ENCODE peak calls at places on chromosomes 7 and 10, in ten cellular contexts. A is CD8-positive, alpha-beta T cell; M is neuronal stem cell; I is brain microvascular endothelial cell; D is ovary; F is H7; B is upper lobe of right lung; J is HAP-1; T is GM23338; Y is SJSA1. G is an unnamed sample. For H3K27me3, the result is how much of the 10 kb centered on the place peaks cover.

GRCh38 chr7:25894002-25894901 is 257.7 kb upstream of the NFE2L3 start:
- DNase-seq in D (no peak), F (peak), A (no peak), B (no peak), I (no peak), J (peak), M (no peak), T (peak), Y (no peak), G (no peak)

GRCh38 chr10:93921338-93921737 is 27.6 kb downstream of the SLC35G1 start:
- DNase-seq in F (peak), I (no peak), T (peak), A (no peak), Y (peak), D (no peak), M (no peak), J (no peak), B (no peak), G (no peak)

GRCh38 chr7:104838537-104839299 is 175.3 kb upstream of the KMT2E start:
- DNase-seq in A (no peak), M (no peak), F (no peak), Y (no peak), I (no peak), J (no peak), B (no peak), T (no peak), D (no peak), G (no peak)

GRCh38 chr10:107814865-107815487 is 650.5 kb upstream of the SORCS1 start:
- DNase-seq in B (no peak), T (peak), F (peak), A (no peak), Y (peak), D (no peak), M (peak), J (peak), I (peak), G (peak)

GRCh38 chr10:103869336-103869735 is 14.0 kb upstream of the SH3PXD2A start:
- DNase-seq in B (no peak), T (no peak), D (no peak), J (no peak), M (no peak), A (no peak), I (no peak), Y (no peak), F (no peak), G (no peak)

GRCh38 chr10:27223964-27224363 is 16.6 kb downstream of the ACBD5 start:
- DNase-seq in Y (no peak), A (peak), M (no peak), T (peak), F (no peak), J (peak), D (peak), B (no peak), I (peak), G (peak)

GRCh38 chr7:37943905-37944736 is 23.7 kb downstream of the EPDR1 start:
- DNase-seq in I (no peak), Y (no peak), A (no peak), D (no peak), F (no peak), M (no peak), J (no peak), B (no peak), T (no peak), G (no peak)

GRCh38 chr10:108783897-108784296 is 1139.4 kb downstream of the XPNPEP1 start:
- DNase-seq in I (peak), J (peak), A (no peak), M (peak), T (peak), D (no peak), F (no peak), B (no peak), Y (no peak), G (peak)

GRCh38 chr10:132364594-132364970 is 32.4 kb upstream of the PWWP2B start:
- DNase-seq in Y (no peak), T (no peak), A (no peak), J (no peak), B (peak), D (no peak), M (no peak), F (no peak), I (no peak), G (no peak)

GRCh38 chr7:4091767-4092166 is 590.3 kb upstream of the FOXK1 start:
- DNase-seq in F (no peak), D (no peak), M (no peak), A (no peak), J (no peak), Y (no peak), B (no peak), T (no peak), I (no peak), G (no peak)

GRCh38 chr10:119305860-119306513 is 98.6 kb downstream of the GRK5 start:
- DNase-seq in Y (peak), M (no peak), D (peak), B (no peak), I (peak), F (no peak), A (peak), T (no peak), J (no peak), G (peak)

GRCh38 chr7:20797174-20798080 is 10.7 kb upstream of the SP8 start:
- DNase-seq in I (no peak), D (no peak), J (no peak), F (peak), M (no peak), T (peak), Y (no peak), B (peak), A (no peak), G (no peak)

GRCh38 chr10:78741541-78741940 is 327.2 kb upstream of the ZMIZ1 start:
- DNase-seq in I (no peak), Y (no peak), D (no peak), T (no peak), M (no peak), A (no peak), B (no peak), J (no peak), F (no peak), G (no peak)

GRCh38 chr7:158392251-158392650 is 195.4 kb downstream of the PTPRN2 start:
- DNase-seq in M (no peak), F (no peak), A (no peak), J (no peak), D (no peak), Y (no peak), B (peak), T (no peak), I (no peak), G (no peak)

GRCh38 chr10:127441350-127442219 is 107.5 kb upstream of the NPS start:
- DNase-seq in I (no peak), D (peak), T (peak), F (peak), M (no peak), J (no peak), Y (no peak), A (no peak), B (peak), G (no peak)

GRCh38 chr10:78129211-78129610 is 95.5 kb downstream of the RPS24 start:
- DNase-seq in T (no peak), B (no peak), J (no peak), M (no peak), F (no peak), D (no peak), Y (no peak), I (no peak), A (no peak), G (no peak)

GRCh38 chr7:143395187-143396149 is 13.2 kb downstream of the EPHA1 start:
- DNase-seq in M (no peak), T (peak), B (peak), I (no peak), J (no peak), F (peak), A (no peak), Y (no peak), D (no peak), G (no peak)

GRCh38 chr7:153835712-153836265 is 216.4 kb upstream of the DPP6 start:
- DNase-seq in I (no peak), F (no peak), D (no peak), B (no peak), J (no peak), Y (no peak), M (no peak), A (no peak), T (no peak), G (no peak)

GRCh38 chr10:3472705-3473078 is 300.1 kb upstream of the PITRM1 start:
- DNase-seq in M (no peak), J (no peak), D (no peak), T (no peak), F (no peak), B (no peak), Y (no peak), I (no peak), A (no peak), G (no peak)

GRCh38 chr10:112467541-112468075 is 20.6 kb downstream of the VTI1A start:
- DNase-seq in I (no peak), J (peak), F (no peak), Y (no peak), B (no peak), D (no peak), T (no peak), A (no peak), M (no peak), G (no peak)

GRCh38 chr10:73209705-73210104 is 37.4 kb downstream of the DNAJC9 start:
- DNase-seq in F (no peak), J (no peak), A (no peak), B (no peak), M (no peak), Y (no peak), I (peak), D (no peak), T (no peak), G (no peak)

GRCh38 chr7:134562136-134562535 is 13.2 kb downstream of the AKR1B15 start:
- DNase-seq in J (no peak), A (peak), B (no peak), T (no peak), I (peak), D (no peak), Y (peak), M (no peak), F (no peak), G (no peak)

GRCh38 chr10:120479506-120479905 is 22.5 kb downstream of the PLPP4 start:
- DNase-seq in F (no peak), T (no peak), B (no peak), Y (peak), I (no peak), M (no peak), J (no peak), D (no peak), A (no peak), G (no peak)

GRCh38 chr7:20219062-20219445 is 1.9 kb upstream of the MACC1 start:
- DNase-seq in B (no peak), D (no peak), J (no peak), A (no peak), T (no peak), F (no peak), Y (no peak), M (no peak), I (no peak), G (no peak)

GRCh38 chr7:30921951-30922401 is 10.3 kb downstream of the AQP1 start:
- DNase-seq in M (no peak), A (no peak), T (no peak), B (peak), F (peak), J (no peak), Y (peak), D (peak), I (no peak), G (no peak)

GRCh38 chr10:70060389-70060788 is 7.7 kb downstream of the MACROH2A2 start:
- DNase-seq in D (no peak), Y (no peak), T (no peak), M (no peak), A (no peak), B (no peak), F (no peak), I (no peak), J (no peak), G (no peak)

GRCh38 chr7:26153823-26154783 is 2.1 kb downstream of the NFE2L3 start:
- DNase-seq in I (peak), D (no peak), J (no peak), Y (no peak), T (peak), A (no peak), F (peak), M (no peak), B (no peak), G (peak)

GRCh38 chr7:135723411-135723810 is 4.6 kb downstream of the SLC13A4 start:
- DNase-seq in M (no peak), T (no peak), B (peak), Y (no peak), J (no peak), F (no peak), I (no peak), A (no peak), D (no peak), G (no peak)

GRCh38 chr10:47243791-47244190 is 56.2 kb upstream of the GDF10 start:
- DNase-seq in B (no peak), F (no peak), T (no peak), J (no peak), Y (no peak), M (no peak), I (no peak), D (peak), A (no peak), G (no peak)

GRCh38 chr7:137986252-137987010 is 15.5 kb downstream of the CREB3L2 start:
- DNase-seq in M (no peak), I (no peak), D (peak), T (no peak), A (no peak), J (no peak), F (no peak), B (no peak), Y (no peak), G (no peak)

GRCh38 chr10:11168423-11169100 is 150.9 kb downstream of the CELF2 start:
- DNase-seq in B (no peak), F (no peak), A (no peak), J (no peak), T (no peak), M (no peak), D (no peak), Y (no peak), I (no peak), G (no peak)
- H3K4me3 ChIP-seq in B (peak), F (no peak), A (peak), J (no peak), T (no peak), M (no peak), D (no peak), Y (no peak), I (no peak), G (no peak)

GRCh38 chr7:155358066-155358947 is 60.6 kb downstream of the INSIG1 start:
- DNase-seq in D (no peak), M (no peak), F (no peak), A (no peak), T (no peak), B (peak), J (no peak), Y (no peak), I (no peak), G (no peak)
- H3K27me3 ChIP-seq in D (under half), M (half or more), F (under half), A (under half), T (under half), B (half or more), J (under half), Y (half or more), I (under half), G (under half)

GRCh38 chr7:155203882-155204691 is 93.6 kb upstream of the INSIG1 start:
- DNase-seq in J (no peak), T (no peak), I (no peak), F (peak), M (no peak), B (no peak), Y (no peak), A (no peak), D (no peak), G (no peak)
- H3K4me3 ChIP-seq in J (no peak), T (no peak), I (no peak), F (no peak), M (no peak), B (no peak), Y (no peak), A (no peak), D (no peak), G (no peak)

DNA sequence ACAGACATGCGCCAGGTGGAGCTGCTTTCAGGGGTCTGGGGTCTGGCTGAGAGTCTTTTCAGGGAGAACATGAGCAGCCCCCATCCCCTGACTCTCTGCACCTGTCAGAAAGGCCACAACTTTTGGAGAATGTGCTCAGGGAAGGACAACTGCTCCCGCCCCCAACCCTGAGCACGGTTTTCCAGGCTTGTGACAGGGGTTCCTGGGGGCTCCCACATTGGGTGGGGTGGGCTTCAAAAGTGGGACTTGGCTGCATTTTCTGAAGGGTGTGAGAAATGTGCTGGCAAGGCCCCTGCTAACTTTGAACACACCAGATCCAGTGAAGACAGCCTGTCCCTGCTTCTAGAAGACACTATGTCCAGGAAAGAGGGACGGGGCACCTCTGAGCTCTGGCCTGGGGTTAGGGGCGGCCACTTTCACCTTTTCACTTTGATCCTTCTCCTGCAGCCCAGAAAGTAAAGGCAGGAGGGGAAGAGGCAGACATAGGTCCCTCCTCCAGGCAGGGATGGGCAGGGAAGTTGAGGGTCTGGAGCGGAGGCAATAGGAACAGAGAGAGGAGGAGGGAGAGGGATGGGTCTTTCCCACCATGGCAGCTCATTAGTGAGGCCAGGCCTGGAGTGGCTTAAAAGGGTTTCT is 1.6 kb downstream of the KCP start:
- DNase-seq in I (no peak), F (peak), A (no peak), Y (no peak), B (peak), D (no peak), T (no peak), J (no peak), M (no peak), G (no peak)
- H3K27me3 ChIP-seq in I (under half), F (under half), A (under half), Y (under half), B (half or more), D (under half), T (half or more), J (under half), M (half or more), G (under half)

DNA sequence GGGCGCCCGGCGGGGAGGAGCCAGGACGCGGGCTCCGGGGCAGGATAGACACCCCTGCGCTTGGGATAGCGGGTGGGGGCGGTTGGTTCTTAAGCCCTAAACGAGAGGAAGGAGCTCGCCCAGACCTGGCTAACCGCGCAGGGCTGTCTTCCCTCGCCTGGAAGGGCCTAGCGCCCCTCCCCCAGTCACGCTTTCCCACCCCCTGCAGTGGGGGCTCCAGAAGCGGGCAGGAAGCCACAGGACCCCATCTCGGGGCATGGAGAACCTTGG is 6.5 kb downstream of the SHH start:
- DNase-seq in J (no peak), M (no peak), I (no peak), D (no peak), Y (no peak), F (no peak), T (peak), A (no peak), B (no peak), G (no peak)
- H3K4me3 ChIP-seq in J (no peak), M (peak), I (peak), D (no peak), Y (no peak), F (peak), T (peak), A (peak), B (peak), G (no peak)